ENCODE peak calls at places on chromosomes 12 and 14, in ten cellular contexts. X is mesenchymal stem cell; Z is neural progenitor cell; W is IMR-90; E is prostate gland; G is sigmoid colon; T is hepatocyte; U is AG04450; I is CD4-positive, CD25-positive, alpha-beta regulatory T cell; Y is right atrium auricular region. J is an unnamed sample.

GRCh38 chr12:89525002-89525823 is 617 bp upstream of the GALNT4 start:
- DNase-seq in Z (peak), I (peak), X (peak), W (peak), T (peak), U (no peak), Y (no peak), G (peak), E (peak), J (peak)

GRCh38 chr14:23929822-23930294 is 23.7 kb upstream of the DHRS4 start:
- DNase-seq in Z (peak), G (peak), E (peak), U (peak), X (peak), Y (peak), T (peak), I (peak), W (peak), J (peak)

GRCh38 chr14:40188006-40188405 is 755.8 kb upstream of the FBXO33 start:
- DNase-seq in I (no peak), Z (no peak), T (no peak), X (peak), G (no peak), W (no peak), U (no peak), E (no peak), Y (no peak), J (no peak)

GRCh38 chr14:102525213-102526143 is 15.9 kb upstream of the ANKRD9 start:
- DNase-seq in T (peak), Y (no peak), G (no peak), W (peak), E (no peak), I (peak), Z (no peak), U (no peak), X (peak), J (no peak)

GRCh38 chr12:13952096-13952495 is 29.3 kb downstream of the GRIN2B start:
- DNase-seq in W (no peak), Y (no peak), T (no peak), X (no peak), G (no peak), I (no peak), Z (no peak), U (no peak), E (no peak), J (no peak)

GRCh38 chr14:68619805-68620574 is 172.9 kb downstream of the ZFP36L1 start:
- DNase-seq in Y (peak), T (peak), U (no peak), E (no peak), G (no peak), I (no peak), Z (no peak), W (peak), X (peak), J (no peak)

GRCh38 chr12:11133816-11134215 is 628 bp downstream of the TAS2R30 start:
- DNase-seq in U (no peak), T (no peak), Z (no peak), Y (no peak), W (no peak), I (no peak), E (peak), X (no peak), G (no peak), J (no peak)

GRCh38 chr14:96797943-96798349 is 764 bp downstream of the VRK1 start:
- DNase-seq in X (peak), G (no peak), T (no peak), I (no peak), W (no peak), E (no peak), Y (no peak), Z (no peak), U (no peak), J (no peak)

GRCh38 chr12:64518396-64518795 is 66.5 kb downstream of the TBK1 start:
- DNase-seq in E (no peak), T (no peak), G (no peak), W (no peak), U (no peak), I (no peak), Y (no peak), X (no peak), Z (no peak), J (no peak)

GRCh38 chr14:76328457-76329137 is 47.3 kb upstream of the ESRRB start:
- DNase-seq in W (no peak), E (no peak), U (no peak), I (no peak), T (no peak), X (no peak), Y (no peak), Z (no peak), G (peak), J (no peak)

GRCh38 chr12:69898236-69898635 is 73.2 kb downstream of the MYRFL start:
- DNase-seq in Y (no peak), Z (no peak), U (no peak), G (no peak), X (peak), W (peak), T (no peak), E (no peak), I (no peak), J (no peak)

GRCh38 chr12:50517456-50518048 is 12.8 kb downstream of the DIP2B start:
- DNase-seq in Z (no peak), E (no peak), X (peak), I (peak), W (peak), U (peak), Y (no peak), T (no peak), G (no peak), J (no peak)

GRCh38 chr12:57169046-57169795 is 21.8 kb upstream of the LRP1-AS start:
- DNase-seq in E (no peak), Z (no peak), T (no peak), X (no peak), G (no peak), W (no peak), I (no peak), Y (no peak), U (no peak), J (no peak)

GRCh38 chr14:34361504-34362011 is 100.5 kb downstream of the SPTSSA start:
- DNase-seq in G (no peak), T (no peak), I (no peak), W (peak), Y (no peak), X (peak), Z (no peak), E (peak), U (no peak), J (no peak)

GRCh38 chr14:75299064-75299463 is 20.4 kb downstream of the FOS start:
- DNase-seq in U (no peak), G (peak), I (no peak), Y (peak), E (no peak), W (no peak), Z (no peak), T (peak), X (peak), J (peak)

GRCh38 chr12:111288771-111289170 is 80.1 kb downstream of the PHETA1 start:
- DNase-seq in Z (no peak), I (no peak), T (no peak), G (no peak), E (no peak), U (no peak), W (no peak), X (no peak), Y (no peak), J (no peak)

GRCh38 chr14:51912112-51912786 is 51.8 kb downstream of the GNG2 start:
- DNase-seq in Y (no peak), W (no peak), U (no peak), T (no peak), Z (no peak), I (no peak), G (no peak), X (no peak), E (no peak), J (no peak)

GRCh38 chr14:71022939-71023338 is 115.7 kb downstream of the PCNX1 start:
- DNase-seq in Z (no peak), W (no peak), E (no peak), I (no peak), G (no peak), U (no peak), T (no peak), X (no peak), Y (no peak), J (no peak)

GRCh38 chr12:111886662-111887545 is 44.9 kb downstream of the MAPKAPK5 start:
- DNase-seq in Z (no peak), I (no peak), G (no peak), U (no peak), E (no peak), T (no peak), X (no peak), Y (no peak), W (no peak), J (no peak)

GRCh38 chr12:15435597-15435996 is 113.3 kb downstream of the PTPRO start:
- DNase-seq in U (no peak), X (peak), I (no peak), E (no peak), T (no peak), G (no peak), Y (no peak), Z (no peak), W (peak), J (no peak)

GRCh38 chr14:88961214-88961613 is 136.8 kb downstream of the TTC8 start:
- DNase-seq in T (no peak), Y (no peak), W (no peak), Z (no peak), I (no peak), X (no peak), E (no peak), U (no peak), G (no peak), J (no peak)

GRCh38 chr14:49051328-49052060 is 534.7 kb downstream of the RPS29 start:
- DNase-seq in G (no peak), I (no peak), W (peak), T (no peak), Z (no peak), X (peak), E (no peak), U (no peak), Y (no peak), J (no peak)

GRCh38 chr12:5379737-5380496 is 52.0 kb upstream of the NTF3 start:
- DNase-seq in G (no peak), W (no peak), U (no peak), E (no peak), Y (no peak), I (no peak), Z (no peak), T (peak), X (no peak), J (no peak)

GRCh38 chr14:36173161-36173560 is 3.4 kb downstream of the PTCSC3 start:
- DNase-seq in T (no peak), Z (no peak), U (no peak), W (no peak), I (no peak), G (no peak), Y (no peak), X (no peak), E (no peak), J (no peak)

DNA sequence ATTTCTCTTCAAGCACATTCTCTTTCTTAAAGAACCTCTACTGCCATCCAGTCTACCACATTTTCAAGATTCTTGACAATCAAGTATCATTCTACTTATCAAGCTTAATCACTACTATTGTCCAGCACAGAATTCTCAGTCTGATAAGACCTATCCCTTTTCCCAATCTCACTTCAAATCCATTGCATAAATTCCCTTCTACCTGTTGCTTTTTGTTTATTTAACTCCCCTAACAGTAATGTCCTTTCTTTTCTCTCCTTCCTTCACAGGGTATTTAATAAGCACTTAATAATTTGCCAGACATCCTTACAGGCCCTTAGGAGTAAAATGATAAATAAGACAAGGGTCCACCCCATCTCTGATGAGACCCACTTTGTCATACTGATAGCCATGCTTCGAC is 41.7 kb downstream of the ZFC3H1 start:
- DNase-seq in T (no peak), Z (no peak), W (no peak), G (no peak), E (no peak), Y (no peak), X (no peak), U (no peak), I (no peak), J (no peak)
- H3K27ac ChIP-seq in T (no peak), Z (no peak), W (no peak), G (no peak), E (no peak), Y (no peak), X (no peak), U (no peak), I (no peak), J (no peak)

GRCh38 chr12:116718578-116719454 is 19.1 kb downstream of the SPRING1 start:
- DNase-seq in E (no peak), T (no peak), U (no peak), W (peak), Y (no peak), Z (no peak), X (no peak), I (no peak), G (no peak), J (no peak)
- H3K4me3 ChIP-seq in E (no peak), T (no peak), U (no peak), W (no peak), Y (no peak), Z (no peak), X (peak), I (no peak), G (no peak), J (no peak)

DNA sequence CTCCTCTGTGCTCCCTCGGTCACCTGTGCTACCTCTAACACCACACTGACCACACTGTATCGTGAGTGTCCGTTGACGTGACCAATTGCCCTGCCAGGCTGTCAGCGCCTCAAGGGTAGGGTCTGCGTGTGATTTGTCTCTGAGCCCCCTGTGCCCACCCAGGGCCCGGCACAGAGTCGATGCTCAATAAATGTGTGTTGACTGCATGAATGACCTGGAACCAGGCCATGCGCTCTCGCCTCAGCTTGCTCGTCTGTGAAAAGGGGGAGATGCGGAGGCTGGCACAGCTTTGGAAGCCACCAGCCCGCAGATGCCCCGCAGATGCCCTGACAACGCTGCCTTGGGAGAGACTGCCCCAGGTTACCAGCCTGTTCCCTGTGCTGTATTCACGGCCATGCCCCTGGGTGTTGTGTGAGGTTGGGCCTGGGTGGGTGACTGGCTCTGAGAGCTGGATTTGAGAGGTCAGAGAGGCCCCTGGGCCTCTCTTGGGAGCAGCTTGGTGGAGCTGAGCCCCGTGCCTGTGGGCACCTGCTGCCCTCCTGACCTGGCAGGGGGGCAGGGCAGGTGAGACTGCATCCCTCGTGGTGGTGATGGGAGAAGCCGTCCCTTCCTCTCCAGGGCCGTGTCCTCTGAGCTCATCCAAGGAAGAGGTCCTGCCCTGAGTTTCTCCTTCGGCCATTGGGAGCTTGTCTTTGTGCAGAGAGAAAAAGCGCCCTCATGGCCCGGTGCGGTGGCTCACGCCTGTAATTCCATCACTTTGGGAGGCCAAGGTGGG is 43.2 kb downstream of the CYP46A1 start:
- DNase-seq in Z (no peak), Y (peak), X (no peak), U (no peak), E (no peak), W (no peak), G (peak), T (no peak), I (no peak), J (peak)
- H3K27ac ChIP-seq in Z (no peak), Y (no peak), X (no peak), U (no peak), E (no peak), W (no peak), G (no peak), T (no peak), I (no peak), J (no peak)

DNA sequence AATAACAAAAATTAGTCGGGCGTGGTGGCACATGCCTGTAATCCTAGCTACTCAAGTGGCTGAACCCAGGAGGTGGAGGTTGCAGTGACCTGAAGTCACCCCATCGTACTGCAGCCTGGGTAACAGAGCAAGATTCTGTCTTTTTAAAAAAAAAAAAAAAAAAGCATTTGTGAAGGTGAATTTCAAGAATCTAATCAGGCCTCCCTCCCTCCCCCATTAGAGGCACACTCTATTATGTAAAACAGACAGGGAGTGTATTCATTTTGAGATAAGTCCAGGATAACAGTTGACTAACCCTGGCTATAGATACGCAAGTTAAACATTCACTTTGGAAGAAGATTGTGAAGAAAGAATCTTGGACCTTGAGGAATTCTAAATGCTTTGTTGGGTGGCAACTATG is 2.9 kb downstream of the RESF1 start:
- DNase-seq in I (no peak), E (no peak), G (no peak), Y (no peak), U (no peak), W (no peak), Z (no peak), X (no peak), T (peak), J (no peak)
- H3K4me3 ChIP-seq in I (peak), E (no peak), G (no peak), Y (no peak), U (no peak), W (no peak), Z (no peak), X (no peak), T (no peak), J (no peak)

GRCh38 chr12:122982494-122982850 is 2.0 kb downstream of the ARL6IP4 start:
- DNase-seq in I (no peak), E (no peak), X (no peak), T (no peak), Z (no peak), U (no peak), G (no peak), Y (no peak), W (no peak), J (no peak)

GRCh38 chr12:122982963-122983788 is 2.7 kb downstream of the ARL6IP4 start:
- DNase-seq in G (no peak), W (no peak), X (no peak), E (no peak), U (no peak), Z (no peak), Y (no peak), T (no peak), I (no peak), J (no peak)

GRCh38 chr12:122985590-122986257 is 5.2 kb downstream of the ARL6IP4 start:
- DNase-seq in W (no peak), T (no peak), I (no peak), E (no peak), U (no peak), X (no peak), Z (no peak), G (no peak), Y (no peak), J (no peak)

GRCh38 chr12:122984612-122985358 is 4.3 kb downstream of the ARL6IP4 start:
- DNase-seq in T (no peak), Y (peak), X (peak), W (no peak), U (no peak), Z (no peak), I (no peak), E (no peak), G (no peak), J (peak)

DNA sequence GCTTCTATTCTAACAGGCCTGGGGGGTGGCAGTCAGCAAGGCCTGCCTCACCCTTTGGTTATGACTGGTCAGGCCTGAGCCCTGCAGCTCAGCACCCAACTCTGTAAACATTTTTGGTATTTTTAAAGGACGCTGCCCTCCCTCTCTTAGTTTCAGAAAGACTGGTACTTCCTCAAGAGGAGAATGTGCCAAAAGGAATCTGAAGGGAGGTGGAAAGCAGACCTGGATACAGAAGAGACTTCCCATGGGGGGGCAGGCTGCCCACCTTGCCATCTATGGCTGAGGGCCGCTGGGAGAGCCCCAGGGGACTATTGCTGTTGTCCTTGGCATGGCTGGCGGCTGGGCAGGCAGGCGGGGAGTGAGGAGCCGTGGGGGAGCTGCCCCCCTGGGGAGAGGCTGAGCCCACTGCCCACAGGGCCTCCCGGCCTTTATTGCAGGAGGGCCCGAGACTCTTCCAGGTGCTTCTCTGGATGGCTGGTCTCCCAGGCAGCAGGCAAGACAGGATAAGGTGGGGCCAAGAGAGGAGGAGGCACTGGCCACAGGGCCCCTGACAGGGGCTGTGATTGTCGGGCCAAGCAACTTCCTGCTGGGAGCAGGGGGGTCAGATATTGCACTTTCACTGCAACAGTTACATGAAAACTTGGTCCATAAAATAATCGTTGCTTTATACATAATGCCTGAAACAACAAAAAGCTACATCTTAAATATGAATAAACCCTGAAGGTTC is 3.5 kb downstream of the ARL6IP4 start:
- DNase-seq in G (no peak), T (no peak), E (no peak), Y (no peak), Z (no peak), U (no peak), W (no peak), I (no peak), X (no peak), J (no peak)
- H3K27ac ChIP-seq in G (peak), T (peak), E (peak), Y (peak), Z (no peak), U (peak), W (no peak), I (peak), X (no peak), J (no peak)

J was measured in aorta.